ENCODE peak calls at places on chromosome 1, in seven cellular contexts. G is neuronal stem cell, O is esophagus squamous epithelium, W is A549, Y is breast epithelium, P is mesendoderm, L is colonic mucosa. X is an unnamed sample.

GRCh38 chr1:153390938-153391710 is at the start of gene S100A8:
- DNase-seq in G (no peak), O (no peak), W (no peak), Y (peak; percentile 63), P (no peak), L (peak; percentile 36), X (no peak)

GRCh38 chr1:211920602-211921226 is 90.2 kb upstream of the LPGAT1 start:
- DNase-seq in G (no peak), O (no peak), W (peak; percentile 82), Y (no peak), P (no peak), L (no peak), X (peak; percentile 89)

GRCh38 chr1:183040600-183040999 is 17.4 kb downstream of the LAMC1 start:
- DNase-seq in G (no peak), O (no peak), W (no peak), Y (no peak), P (no peak), L (no peak), X (no peak)

GRCh38 chr1:228555074-228555989 is 68.2 kb downstream of the RNF187 start:
- DNase-seq in G (no peak), O (no peak), W (peak; percentile 33), Y (no peak), P (peak; percentile 11), L (no peak), X (no peak)

GRCh38 chr1:33971018-33971710 is 107.3 kb downstream of the HMGB4 start:
- DNase-seq in G (no peak), O (no peak), W (no peak), Y (no peak), P (no peak), L (no peak), X (no peak)

GRCh38 chr1:114105401-114105979 is 48.2 kb downstream of the SYT6 start:
- DNase-seq in G (no peak), O (no peak), W (no peak), Y (no peak), P (peak; percentile 19), L (no peak), X (no peak)

GRCh38 chr1:2786329-2787162 is 14.9 kb downstream of the TTC34 start:
- DNase-seq in G (peak; percentile 54), O (no peak), W (no peak), Y (peak; percentile 51), P (peak; percentile 48), L (peak; percentile 64), X (peak; percentile 33)

GRCh38 chr1:89047734-89048133 is 17.3 kb downstream of the GBP1 start:
- DNase-seq in G (no peak), O (no peak), W (no peak), Y (no peak), P (no peak), L (no peak), X (no peak)

GRCh38 chr1:202623075-202623474 is 87.2 kb downstream of the SYT2 start:
- DNase-seq in G (no peak), O (no peak), W (peak; percentile 31), Y (no peak), P (no peak), L (no peak), X (no peak)

DNA sequence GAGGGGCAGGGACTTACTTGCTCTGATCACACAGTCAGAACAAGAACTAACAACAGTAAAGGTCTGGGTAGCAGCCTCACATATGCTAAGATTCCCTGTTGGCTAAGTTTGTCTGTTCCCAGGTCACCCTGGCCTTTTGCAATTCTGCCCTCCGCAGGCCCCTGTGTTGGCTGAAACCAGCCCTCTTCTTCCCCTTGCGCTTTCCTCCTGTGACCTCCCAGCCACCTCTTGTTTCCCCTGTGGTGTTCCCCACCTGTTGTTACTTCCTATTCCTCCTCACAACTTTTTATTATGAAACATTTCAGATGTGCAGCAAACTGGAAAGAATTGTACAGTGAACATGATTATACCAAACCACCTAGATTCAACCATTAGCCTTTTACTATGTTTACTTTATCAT is 23.4 kb downstream of the MAPKAPK2 start:
- DNase-seq in G (no peak), O (no peak), W (no peak), Y (no peak), P (no peak), L (no peak), X (no peak)
- H3K4me1 ChIP-seq in G (peaks cover 45% of the 10 kb centered on the region), O (peaks cover 65% of the 10 kb centered on the region), W (peaks cover 89% of the 10 kb centered on the region), Y (peaks cover 9% of the 10 kb centered on the region), P (peaks cover 20% of the 10 kb centered on the region), L (peaks cover 18% of the 10 kb centered on the region), X (peaks cover 23% of the 10 kb centered on the region)

DNA sequence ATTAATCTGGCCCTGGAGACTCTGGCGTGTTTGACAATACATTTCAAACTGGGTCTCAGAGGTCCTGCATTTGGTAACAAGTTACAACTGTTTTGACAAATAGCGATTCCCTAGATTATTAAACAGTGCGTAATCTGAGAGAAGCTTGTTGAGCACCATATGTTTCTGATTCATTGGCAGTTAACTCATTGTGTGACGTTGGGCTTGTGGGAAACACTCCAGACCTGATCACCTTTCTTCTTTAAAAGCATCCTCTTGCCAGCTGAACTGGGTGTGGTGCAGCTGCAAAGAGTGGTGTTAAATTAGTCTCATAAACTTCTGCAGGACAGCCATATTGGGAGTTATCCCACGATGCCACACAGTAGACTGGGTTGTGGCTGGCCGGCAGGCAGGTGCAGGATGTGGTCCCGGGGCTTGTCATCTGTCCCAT is 82.7 kb downstream of the CDC7 start:
- DNase-seq in G (no peak), O (no peak), W (no peak), Y (no peak), P (no peak), L (no peak), X (no peak)
- H3K27ac ChIP-seq in G (no peak overlapping the region), O (peak overlapping the region; percentile 66), W (no peak overlapping the region), Y (peak overlapping the region; percentile 76), P (no peak overlapping the region), L (peak overlapping the region; percentile 19), X (peak overlapping the region; percentile 68)

DNA sequence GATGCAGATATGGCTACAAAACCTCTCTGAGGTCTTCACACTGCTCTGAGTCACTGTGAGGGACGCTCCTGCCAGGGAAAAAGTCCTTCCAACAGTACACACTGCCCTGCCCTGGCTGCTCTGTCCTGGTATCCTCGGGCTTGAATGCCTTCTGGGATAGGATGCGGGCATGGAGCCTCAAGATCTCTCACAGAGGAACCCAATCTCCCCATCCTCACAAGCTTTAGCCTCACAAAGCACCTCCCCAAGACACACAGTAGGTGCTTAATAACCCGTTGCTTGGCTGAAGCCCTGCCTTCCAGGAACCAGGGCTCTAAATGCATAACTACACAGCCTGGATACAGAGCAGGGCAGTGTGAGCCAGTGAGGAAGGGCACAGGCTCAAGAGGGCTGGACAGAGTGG is 9.2 kb downstream of the RAP1GAP start:
- DNase-seq in G (no peak), O (no peak), W (no peak), Y (peak; percentile 28), P (no peak), L (no peak), X (no peak)
- H3K4me3 ChIP-seq in G (no peak overlapping the region), O (no peak overlapping the region), W (no peak overlapping the region), Y (no peak overlapping the region), P (no peak overlapping the region), L (no peak overlapping the region), X (no peak overlapping the region)

DNA sequence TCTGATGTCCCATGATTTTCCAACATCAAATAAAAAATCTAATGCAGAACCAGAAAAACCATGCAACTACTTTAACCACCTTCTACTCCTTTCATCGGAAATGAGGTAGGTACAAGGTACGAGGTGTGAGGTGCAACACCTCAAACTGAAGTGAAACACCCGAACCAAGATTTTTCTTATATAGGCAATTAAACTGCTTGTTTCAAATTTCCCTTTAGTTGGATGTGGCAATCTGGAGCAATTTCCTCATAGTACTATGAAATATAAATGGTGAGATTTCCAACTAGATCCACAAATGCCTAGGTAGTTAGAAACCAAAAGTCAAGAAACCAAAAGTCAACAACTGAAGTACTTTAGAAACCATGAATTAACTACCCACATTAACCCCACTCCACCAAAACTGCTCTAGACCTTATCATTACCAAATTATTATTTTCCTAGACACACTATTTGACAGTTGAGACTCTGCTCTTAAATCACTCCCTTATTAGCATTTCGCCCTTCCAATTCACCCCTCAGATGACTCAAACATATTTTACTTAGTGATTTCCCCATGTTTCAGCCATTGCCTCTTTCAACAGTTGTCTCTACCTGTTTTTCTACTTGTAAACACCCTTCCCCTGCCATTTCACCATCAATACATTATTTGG is 37.8 kb downstream of the FUBP1 start:
- DNase-seq in G (no peak), O (no peak), W (no peak), Y (no peak), P (no peak), L (no peak), X (no peak)
- H3K4me1 ChIP-seq in G (no peaks in the 10 kb centered on the region), O (no peaks in the 10 kb centered on the region), W (no peaks in the 10 kb centered on the region), Y (no peaks in the 10 kb centered on the region), P (no peaks in the 10 kb centered on the region), L (no peaks in the 10 kb centered on the region), X (no peaks in the 10 kb centered on the region)

GRCh38 chr1:117602862-117603261 is 3.0 kb upstream of the TENT5C start:
- DNase-seq in G (no peak), O (no peak), W (no peak), Y (no peak), P (no peak), L (no peak), X (no peak)

GRCh38 chr1:117599286-117599685 is 6.6 kb upstream of the TENT5C start:
- DNase-seq in G (no peak), O (no peak), W (no peak), Y (no peak), P (no peak), L (no peak), X (no peak)

GRCh38 chr1:117599822-117600221 is 6.0 kb upstream of the TENT5C start:
- DNase-seq in G (no peak), O (no peak), W (no peak), Y (no peak), P (no peak), L (no peak), X (no peak)

GRCh38 chr1:117600325-117600916 is 5.4 kb upstream of the TENT5C start:
- DNase-seq in G (no peak), O (no peak), W (no peak), Y (no peak), P (no peak), L (no peak), X (no peak)

GRCh38 chr1:117600966-117601365 is 4.9 kb upstream of the TENT5C start:
- DNase-seq in G (no peak), O (no peak), W (no peak), Y (no peak), P (no peak), L (no peak), X (no peak)
- H3K27ac ChIP-seq in G (no peak overlapping the region), O (no peak overlapping the region), W (no peak overlapping the region), Y (no peak overlapping the region), P (no peak overlapping the region), L (no peak overlapping the region), X (no peak overlapping the region)

X was measured in small intestine.